ENCODE peak calls at places on chromosome 1, in eight cellular contexts. D is gastrocnemius medialis, R is upper lobe of right lung, X is transverse colon, J is mammary epithelial cell, O is PC-3, N is right cardiac atrium, M is lower lobe of right lung. U is an unnamed sample.

GRCh38 chr1:151277249-151277648 is 4.8 kb upstream of the ZNF687 start:
- DNase-seq in D (no peak), R (no peak), X (no peak), J (peak; percentile 27), O (no peak), N (no peak), M (no peak), U (no peak)

GRCh38 chr1:203592156-203592555 is 34.5 kb upstream of the ATP2B4 start:
- DNase-seq in D (no peak), R (no peak), X (no peak), J (no peak), O (no peak), N (peak; percentile 54), M (no peak), U (no peak)

GRCh38 chr1:153945131-153945794 is 1.3 kb downstream of the DENND4B start:
- DNase-seq in D (peak; percentile 80), R (peak; percentile 85), X (peak; percentile 65), J (peak; percentile 57), O (no peak), N (peak; percentile 84), M (peak; percentile 83), U (peak; percentile 46)

GRCh38 chr1:108503062-108503740 is 53.1 kb downstream of the NBPF6 start:
- DNase-seq in D (no peak), R (no peak), X (no peak), J (no peak), O (peak; percentile 79), N (no peak), M (no peak), U (no peak)

GRCh38 chr1:187042538-187042937 is 213.8 kb downstream of the PLA2G4A start:
- DNase-seq in D (no peak), R (no peak), X (no peak), J (no peak), O (peak; percentile 55), N (no peak), M (no peak), U (no peak)

GRCh38 chr1:172897738-172898137 is 153.0 kb downstream of the TNFSF18 start:
- DNase-seq in D (no peak), R (no peak), X (no peak), J (no peak), O (peak; percentile 74), N (no peak), M (no peak), U (no peak)

GRCh38 chr1:231612393-231613089 is 14.0 kb upstream of the DISC1 start:
- DNase-seq in D (no peak), R (peak; percentile 63), X (peak; percentile 59), J (no peak), O (no peak), N (peak; percentile 69), M (peak; percentile 63), U (peak; percentile 54)

GRCh38 chr1:31771891-31772668 is 7.9 kb upstream of the ADGRB2 start:
- DNase-seq in D (no peak), R (no peak), X (no peak), J (peak; percentile 88), O (peak; percentile 31), N (no peak), M (no peak), U (peak; percentile 67)

GRCh38 chr1:1599919-1600860 is at the start of gene FNDC10:
- DNase-seq in D (no peak), R (no peak), X (no peak), J (no peak), O (no peak), N (no peak), M (peak; percentile 47), U (no peak)

GRCh38 chr1:77349275-77349674 is 67.5 kb downstream of the AK5 start:
- DNase-seq in D (no peak), R (no peak), X (no peak), J (no peak), O (no peak), N (no peak), M (no peak), U (no peak)

GRCh38 chr1:201396859-201397464 is 2.2 kb downstream of the LAD1 start:
- DNase-seq in D (no peak), R (peak; percentile 84), X (peak; percentile 86), J (peak; percentile 92), O (peak; percentile 100), N (no peak), M (peak; percentile 72), U (peak; percentile 93)

GRCh38 chr1:175402336-175402735 is 209.8 kb upstream of the KIAA0040 start:
- DNase-seq in D (no peak), R (no peak), X (no peak), J (no peak), O (no peak), N (no peak), M (no peak), U (no peak)

GRCh38 chr1:248884632-248885295 is 21.3 kb upstream of the PGBD2 start:
- DNase-seq in D (no peak), R (no peak), X (no peak), J (no peak), O (no peak), N (no peak), M (no peak), U (no peak)

GRCh38 chr1:63909511-63909910 is 135.7 kb downstream of the ROR1 start:
- DNase-seq in D (no peak), R (no peak), X (no peak), J (no peak), O (no peak), N (no peak), M (no peak), U (no peak)

GRCh38 chr1:31372961-31373896 is at the start of gene FABP3:
- DNase-seq in D (peak; percentile 84), R (peak; percentile 89), X (peak; percentile 88), J (no peak), O (peak; percentile 46), N (peak; percentile 92), M (peak; percentile 88), U (peak; percentile 76)

GRCh38 chr1:9867408-9868243 is 42.4 kb downstream of the CTNNBIP1 start:
- DNase-seq in D (peak; percentile 36), R (peak; percentile 86), X (peak; percentile 88), J (peak; percentile 61), O (peak; percentile 77), N (peak; percentile 93), M (peak; percentile 87), U (peak; percentile 77)

GRCh38 chr1:158951956-158952355 is 20.6 kb downstream of the PYHIN1 start:
- DNase-seq in D (no peak), R (no peak), X (peak; percentile 24), J (no peak), O (no peak), N (no peak), M (no peak), U (no peak)

GRCh38 chr1:151142411-151143056 is 3.9 kb downstream of the SEMA6C start:
- DNase-seq in D (peak; percentile 93), R (no peak), X (no peak), J (no peak), O (no peak), N (no peak), M (no peak), U (no peak)

GRCh38 chr1:38375035-38375434 is 328.4 kb upstream of the POU3F1 start:
- DNase-seq in D (no peak), R (no peak), X (no peak), J (no peak), O (no peak), N (no peak), M (no peak), U (no peak)

GRCh38 chr1:205791568-205792180 is 16.4 kb upstream of the RAB29 start:
- DNase-seq in D (peak; percentile 37), R (no peak), X (peak; percentile 63), J (peak; percentile 42), O (peak; percentile 77), N (peak; percentile 85), M (peak; percentile 65), U (peak; percentile 70)

GRCh38 chr1:207805841-207806421 is 54.1 kb downstream of the CD46 start:
- DNase-seq in D (peak; percentile 91), R (no peak), X (peak; percentile 63), J (peak; percentile 91), O (peak; percentile 94), N (peak; percentile 92), M (peak; percentile 73), U (no peak)

GRCh38 chr1:243713470-243714186 is 136.4 kb downstream of the AKT3 start:
- DNase-seq in D (no peak), R (no peak), X (no peak), J (no peak), O (no peak), N (peak; percentile 66), M (no peak), U (no peak)

GRCh38 chr1:116951175-116951935 is 41.6 kb downstream of the PTGFRN start:
- DNase-seq in D (no peak), R (no peak), X (peak; percentile 47), J (no peak), O (peak; percentile 26), N (peak; percentile 73), M (no peak), U (no peak)

DNA sequence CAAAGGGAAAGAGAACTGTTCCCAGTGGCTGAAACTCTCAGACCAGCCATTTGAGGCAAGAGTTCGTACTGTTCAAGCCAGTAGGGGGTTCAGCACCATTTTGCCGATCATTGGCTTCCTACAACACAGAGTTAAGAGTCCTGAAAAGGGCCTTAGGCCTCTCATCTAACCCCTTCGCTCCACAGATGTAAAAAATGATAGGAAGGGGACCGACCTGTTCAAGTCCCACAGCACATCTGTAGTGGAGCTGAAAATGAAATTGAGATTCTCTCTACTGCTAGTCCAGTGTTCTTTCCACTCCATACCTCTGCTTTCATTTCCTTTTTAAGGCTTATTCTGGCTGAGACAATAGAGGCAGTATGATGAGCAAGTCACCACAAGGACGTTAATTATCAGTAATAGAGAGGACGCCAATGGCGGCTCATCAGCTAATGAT is 1.1 kb downstream of the DDR2 start:
- DNase-seq in D (no peak), R (no peak), X (no peak), J (no peak), O (no peak), N (no peak), M (no peak), U (no peak)
- H3K4me3 ChIP-seq in D (peak overlapping the region; percentile 33), R (peak overlapping the region; percentile 51), X (peak overlapping the region; percentile 27), J (peak overlapping the region; percentile 24), O (no peak overlapping the region), N (peak overlapping the region; percentile 65), M (peak overlapping the region; percentile 50), U (no peak overlapping the region)

DNA sequence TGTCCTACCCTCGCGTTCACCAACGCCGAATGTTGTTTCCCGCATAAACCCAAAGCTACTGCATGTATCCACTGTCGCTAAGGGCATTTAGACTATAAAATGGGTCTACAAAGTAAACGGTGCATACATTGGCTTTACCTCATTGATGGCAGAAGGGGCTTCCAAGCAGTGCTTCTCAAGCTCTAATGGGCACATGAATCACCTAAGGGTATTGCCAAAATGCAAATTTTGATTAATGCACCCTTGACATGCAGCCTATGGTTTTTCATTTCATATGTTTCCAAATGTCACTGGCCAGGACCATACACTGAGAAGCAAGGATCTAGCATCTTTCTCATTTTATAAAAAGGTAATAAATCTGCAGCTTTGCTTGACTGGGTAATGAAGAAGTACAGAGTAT is 2.7 kb downstream of the OR6F1 start:
- DNase-seq in D (no peak), R (no peak), X (no peak), J (no peak), O (no peak), N (no peak), M (no peak), U (no peak)
- H3K9me3 ChIP-seq in D (no peaks in the 10 kb centered on the region), R (no peaks in the 10 kb centered on the region), X (no peaks in the 10 kb centered on the region), J (peaks cover 9% of the 10 kb centered on the region), O (no peaks in the 10 kb centered on the region), N (no peaks in the 10 kb centered on the region), M (no peaks in the 10 kb centered on the region), U (no peaks in the 10 kb centered on the region)

GRCh38 chr1:92663769-92664168 is 121.1 kb downstream of the EVI5 start:
- DNase-seq in D (no peak), R (no peak), X (no peak), J (no peak), O (no peak), N (no peak), M (no peak), U (no peak)
- H3K4me3 ChIP-seq in D (no peak overlapping the region), R (no peak overlapping the region), X (no peak overlapping the region), J (no peak overlapping the region), O (no peak overlapping the region), N (no peak overlapping the region), M (no peak overlapping the region), U (no peak overlapping the region)

GRCh38 chr1:57711326-57711725 is 287.5 kb upstream of the DAB1 start:
- DNase-seq in D (no peak), R (no peak), X (no peak), J (peak; percentile 23), O (no peak), N (no peak), M (no peak), U (no peak)
- H3K9me3 ChIP-seq in D (no peaks in the 10 kb centered on the region), R (no peaks in the 10 kb centered on the region), X (no peaks in the 10 kb centered on the region), J (no peaks in the 10 kb centered on the region), O (no peaks in the 10 kb centered on the region), N (no peaks in the 10 kb centered on the region), M (no peaks in the 10 kb centered on the region), U (no peaks in the 10 kb centered on the region)

U was measured in small intestine.